ENCODE peak calls at places on chromosomes 11 and 22, in six cellular contexts. H, Z, J, X, P and F are unnamed samples.

GRCh38 chr11:90391756-90392155 is 168.9 kb upstream of the CHORDC1 start:
- DNase-seq in H (no peak), Z (no peak), J (no peak), X (no peak), P (no peak), F (no peak)

GRCh38 chr11:95095858-95096587 is 6.4 kb downstream of the ENDOD1 start:
- DNase-seq in H (peak; percentile 60), Z (no peak), J (no peak), X (no peak), P (no peak), F (no peak)

GRCh38 chr22:23750744-23751440 is at the start of gene ZNF70:
- DNase-seq in H (peak; percentile 83), Z (peak; percentile 54), J (peak; percentile 72), X (peak; percentile 66), P (peak; percentile 85), F (peak; percentile 80)

GRCh38 chr11:61797263-61797944 is 4.7 kb downstream of the FEN1 start:
- DNase-seq in H (peak; percentile 92), Z (no peak), J (peak; percentile 39), X (peak; percentile 54), P (peak; percentile 74), F (peak; percentile 62)

GRCh38 chr11:112042161-112042960 is 17.2 kb downstream of the DLAT start:
- DNase-seq in H (peak; percentile 16), Z (no peak), J (no peak), X (no peak), P (no peak), F (no peak)

GRCh38 chr11:75653532-75653931 is 15.3 kb downstream of the MAP6 start:
- DNase-seq in H (no peak), Z (no peak), J (no peak), X (no peak), P (no peak), F (no peak)

GRCh38 chr11:46918087-46918751 is at the start of gene LRP4:
- DNase-seq in H (peak; percentile 34), Z (no peak), J (no peak), X (no peak), P (no peak), F (no peak)

GRCh38 chr11:111963786-111964385 is 26.7 kb downstream of the DIXDC1 start:
- DNase-seq in H (no peak), Z (no peak), J (no peak), X (no peak), P (no peak), F (no peak)

GRCh38 chr11:77071671-77072605 is 5.2 kb downstream of the CAPN5 start:
- DNase-seq in H (peak; percentile 10), Z (no peak), J (no peak), X (no peak), P (no peak), F (no peak)

GRCh38 chr11:92061648-92062047 is 163.0 kb upstream of the FAT3 start:
- DNase-seq in H (no peak), Z (no peak), J (no peak), X (no peak), P (no peak), F (no peak)

GRCh38 chr11:47003180-47003877 is 66.8 kb downstream of the CSTPP1 start:
- DNase-seq in H (no peak), Z (no peak), J (no peak), X (no peak), P (no peak), F (peak; percentile 52)

GRCh38 chr11:47981667-47982404 is 1.5 kb downstream of the PTPRJ start:
- DNase-seq in H (no peak), Z (no peak), J (no peak), X (no peak), P (peak; percentile 35), F (no peak)

GRCh38 chr11:110425751-110426545 is 3.8 kb upstream of the FDX1 start:
- DNase-seq in H (peak; percentile 48), Z (no peak), J (no peak), X (no peak), P (no peak), F (no peak)

GRCh38 chr11:35907648-35908431 is 36.0 kb upstream of the LDLRAD3 start:
- DNase-seq in H (peak; percentile 88), Z (no peak), J (no peak), X (no peak), P (no peak), F (no peak)

GRCh38 chr11:41578421-41579047 is 119.1 kb upstream of the LRRC4C start:
- DNase-seq in H (no peak), Z (no peak), J (no peak), X (no peak), P (no peak), F (no peak)

GRCh38 chr22:36238348-36239149 is 778 bp downstream of the APOL2 start:
- DNase-seq in H (peak; percentile 26), Z (no peak), J (no peak), X (no peak), P (no peak), F (no peak)